ENCODE peak calls at places on chromosome 15, in four cellular contexts. O is ovary; T is psoas muscle; P is naive thymus-derived CD4-positive, alpha-beta T cell. Z is an unnamed sample.
A peak's percentile ranks its signal among the peaks of the same experiment; 100 is the strongest.

GRCh38 chr15:40844543-40844981 is 714 bp downstream of the SPINT1 start:
- DNase-seq in P (peak; percentile 25), T (peak; percentile 54), O (no peak), Z (peak; percentile 72)

GRCh38 chr15:65751431-65751830 is 40.7 kb downstream of the DENND4A start:
- DNase-seq in T (no peak), O (no peak), P (no peak), Z (no peak)

GRCh38 chr15:67521770-67522568 is 1.0 kb downstream of the C15orf61 start:
- DNase-seq in P (no peak), O (no peak), T (no peak), Z (no peak)

GRCh38 chr15:35980719-35981118 is 434.8 kb upstream of the DPH6 start:
- DNase-seq in T (no peak), O (no peak), P (no peak), Z (no peak)

GRCh38 chr15:55574096-55574495 is 14.0 kb downstream of the PYGO1 start:
- DNase-seq in O (no peak), P (no peak), T (no peak), Z (no peak)

GRCh38 chr15:68818088-68818670 is 2.5 kb downstream of the ANP32A start:
- DNase-seq in O (peak; percentile 72), T (peak; percentile 85), P (peak; percentile 68), Z (peak; percentile 89)

GRCh38 chr15:23069496-23070166 is 30.3 kb upstream of the TUBGCP5 start:
- DNase-seq in T (no peak), P (no peak), O (no peak), Z (no peak)

GRCh38 chr15:47374222-47374621 is 343.1 kb upstream of the SEMA6D start:
- DNase-seq in P (no peak), T (no peak), O (no peak), Z (no peak)

GRCh38 chr15:58770519-58770856 is 614 bp upstream of the MINDY2 start:
- DNase-seq in P (peak; percentile 55), T (no peak), O (no peak), Z (no peak)

GRCh38 chr15:76118767-76119166 is 59.0 kb downstream of the TMEM266 start:
- DNase-seq in O (no peak), P (no peak), T (no peak), Z (no peak)

GRCh38 chr15:92224843-92225242 is 168.8 kb upstream of the ST8SIA2 start:
- DNase-seq in P (no peak), T (no peak), O (no peak), Z (no peak)

GRCh38 chr15:70264014-70264492 is 166.3 kb upstream of the TLE3 start:
- DNase-seq in O (no peak), P (no peak), T (peak; percentile 42), Z (peak; percentile 55)

GRCh38 chr15:41581110-41581509 is 22.1 kb downstream of the TYRO3 start:
- DNase-seq in O (no peak), T (no peak), P (no peak), Z (no peak)

GRCh38 chr15:101675796-101676582 is 23.8 kb upstream of the TM2D3 start:
- DNase-seq in T (no peak), P (no peak), O (no peak), Z (no peak)

GRCh38 chr15:36545451-36545992 is 33.9 kb upstream of the CDIN1 start:
- DNase-seq in P (no peak), T (no peak), O (no peak), Z (no peak)

GRCh38 chr15:37995461-37996347 is 61.3 kb downstream of the TMCO5A start:
- DNase-seq in O (no peak), T (no peak), P (no peak), Z (no peak)

GRCh38 chr15:91128028-91128427 is 28.0 kb downstream of the SV2B start:
- DNase-seq in T (no peak), P (no peak), O (no peak), Z (no peak)

GRCh38 chr15:28023422-28023821 is 75.7 kb downstream of the OCA2 start:
- DNase-seq in P (no peak), O (no peak), T (no peak), Z (no peak)

GRCh38 chr15:92733934-92734521 is 78.5 kb upstream of the FAM174B start:
- DNase-seq in O (peak; percentile 44), P (peak; percentile 36), T (no peak), Z (peak; percentile 71)

GRCh38 chr15:31803388-31803884 is 226.9 kb upstream of the CHRNA7 start:
- DNase-seq in T (no peak), O (no peak), P (no peak), Z (no peak)

GRCh38 chr15:60383008-60383694 is 14.6 kb downstream of the ANXA2 start:
- DNase-seq in O (no peak), P (no peak), T (no peak), Z (no peak)
- H3K4me1 ChIP-seq in O (no peaks in the 10 kb centered on the region), P (no peaks in the 10 kb centered on the region), T (peaks cover 38% of the 10 kb centered on the region), Z (peaks cover 11% of the 10 kb centered on the region)

DNA sequence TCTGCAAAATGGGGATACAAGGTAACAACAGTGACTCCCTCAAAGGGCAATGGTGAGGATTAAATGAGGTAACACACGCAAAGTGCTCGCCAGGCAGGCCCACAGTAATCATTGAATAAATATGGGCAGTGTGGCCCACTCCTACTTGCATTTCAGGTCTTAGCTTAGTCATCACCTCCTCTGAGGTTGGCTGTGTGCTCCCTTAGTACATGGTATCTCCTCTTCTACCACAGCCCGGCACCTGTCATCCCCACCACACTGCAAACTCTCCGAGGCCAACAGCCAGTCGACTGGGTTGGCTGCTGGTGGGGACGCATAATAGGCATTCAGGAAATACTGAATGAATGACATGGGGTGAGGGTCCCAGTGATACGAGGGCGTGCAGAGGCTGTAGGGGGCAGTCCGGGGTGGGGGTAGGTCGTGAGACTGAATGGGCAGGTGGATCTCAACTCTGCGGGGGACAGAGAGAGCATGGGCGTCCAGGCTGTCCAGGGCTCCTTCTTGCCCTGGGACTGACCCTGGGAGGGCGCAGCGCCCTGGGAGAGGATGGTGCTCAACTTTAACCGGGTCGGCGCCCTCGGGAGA is 375 bp upstream of the MYZAP start:
- DNase-seq in T (no peak), P (no peak), O (no peak), Z (no peak)
- H3K4me3 ChIP-seq in T (peak overlapping the region; percentile 74), P (peak overlapping the region; percentile 50), O (peak overlapping the region; percentile 69), Z (peak overlapping the region; percentile 62)

GRCh38 chr15:52485290-52485689 is 43.4 kb downstream of the MYO5A start:
- DNase-seq in T (no peak), P (no peak), O (no peak), Z (no peak)
- H3K27ac ChIP-seq in T (no peak overlapping the region), P (no peak overlapping the region), O (no peak overlapping the region), Z (no peak overlapping the region)

DNA sequence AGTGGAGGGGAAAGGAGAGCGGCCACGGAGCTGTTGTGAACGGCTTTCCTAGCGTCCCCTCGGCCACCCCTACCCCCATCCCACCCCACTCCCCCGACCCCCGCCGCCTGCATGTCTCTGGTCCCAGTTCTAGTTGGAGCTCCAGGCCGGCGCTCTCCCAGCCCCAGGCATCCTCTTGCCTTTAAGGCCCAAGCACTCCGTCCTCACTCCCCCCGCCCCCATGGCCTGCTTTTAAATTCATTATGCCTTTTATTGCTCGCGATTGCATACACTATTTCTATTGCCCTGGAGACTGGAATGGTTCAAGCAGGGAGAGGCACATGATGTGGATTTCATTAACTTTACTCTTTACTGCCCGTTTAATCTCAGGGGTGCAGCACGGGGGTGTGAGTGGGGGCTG is 13.4 kb upstream of the CCDC33 start:
- DNase-seq in P (no peak), T (no peak), O (no peak), Z (peak; percentile 6)
- H3K4me1 ChIP-seq in P (no peaks in the 10 kb centered on the region), T (no peaks in the 10 kb centered on the region), O (no peaks in the 10 kb centered on the region), Z (no peaks in the 10 kb centered on the region)